ENCODE peak calls at places on chromosomes 3 and 15, in seven cellular contexts. S, K, H, O, E, B and P are unnamed samples.

GRCh38 chr3:126402666-126403302 is 8.1 kb downstream of the CFAP100 start:
- DNase-seq in S (no peak), K (no peak), H (no peak), O (no peak), E (no peak), B (no peak), P (no peak)

GRCh38 chr15:83871808-83872559 is 218.1 kb downstream of the ADAMTSL3 start:
- DNase-seq in S (peak), K (peak), H (peak), O (no peak), E (peak), B (peak), P (peak)

GRCh38 chr15:39534996-39535395 is 45.9 kb upstream of the THBS1 start:
- DNase-seq in S (no peak), K (no peak), H (no peak), O (no peak), E (no peak), B (no peak), P (no peak)

GRCh38 chr3:17135696-17136095 is 250.9 kb downstream of the PLCL2 start:
- DNase-seq in S (no peak), K (no peak), H (no peak), O (no peak), E (no peak), B (no peak), P (no peak)

GRCh38 chr3:122406198-122406597 is 9.7 kb downstream of the WDR5B start:
- DNase-seq in S (no peak), K (no peak), H (no peak), O (no peak), E (no peak), B (no peak), P (no peak)

GRCh38 chr15:60237411-60237810 is 160.4 kb downstream of the ANXA2 start:
- DNase-seq in S (no peak), K (peak), H (no peak), O (no peak), E (no peak), B (no peak), P (no peak)

GRCh38 chr15:95872366-95872771 is 458.1 kb upstream of the NR2F2 start:
- DNase-seq in S (no peak), K (peak), H (peak), O (no peak), E (peak), B (no peak), P (peak)

GRCh38 chr15:34812369-34812768 is 17.0 kb upstream of the ACTC1 start:
- DNase-seq in S (no peak), K (no peak), H (peak), O (no peak), E (peak), B (peak), P (peak)

GRCh38 chr3:71551286-71551919 is 32.1 kb downstream of the FOXP1 start:
- DNase-seq in S (peak), K (no peak), H (peak), O (no peak), E (peak), B (no peak), P (peak)

GRCh38 chr3:5010706-5011554 is 31.7 kb downstream of the BHLHE40 start:
- DNase-seq in S (no peak), K (no peak), H (no peak), O (no peak), E (no peak), B (no peak), P (peak)

GRCh38 chr3:134883697-134884385 is 88.8 kb downstream of the EPHB1 start:
- DNase-seq in S (no peak), K (no peak), H (peak), O (no peak), E (no peak), B (no peak), P (peak)

GRCh38 chr15:84876269-84876668 is 8.2 kb upstream of the SLC28A1 start:
- DNase-seq in S (no peak), K (no peak), H (no peak), O (no peak), E (no peak), B (no peak), P (no peak)

GRCh38 chr3:125163739-125164601 is 48.6 kb downstream of the SLC12A8 start:
- DNase-seq in S (peak), K (peak), H (no peak), O (peak), E (no peak), B (no peak), P (no peak)

GRCh38 chr15:43204016-43204901 is 16.6 kb downstream of the EPB42 start:
- DNase-seq in S (peak), K (peak), H (peak), O (no peak), E (peak), B (peak), P (peak)

GRCh38 chr15:58425185-58425584 is 6.6 kb upstream of the LIPC start:
- DNase-seq in S (no peak), K (peak), H (no peak), O (no peak), E (no peak), B (no peak), P (no peak)

GRCh38 chr3:42157915-42158538 is 66.9 kb downstream of the TRAK1 start:
- DNase-seq in S (no peak), K (no peak), H (no peak), O (no peak), E (no peak), B (no peak), P (no peak)

GRCh38 chr3:4670352-4670751 is 177.2 kb downstream of the ITPR1 start:
- DNase-seq in S (peak), K (no peak), H (no peak), O (no peak), E (peak), B (no peak), P (no peak)

GRCh38 chr15:39127925-39128617 is 452.8 kb upstream of the THBS1 start:
- DNase-seq in S (peak), K (peak), H (peak), O (peak), E (peak), B (peak), P (peak)

GRCh38 chr3:161081675-161082462 is 23.3 kb downstream of the B3GALNT1 start:
- DNase-seq in S (no peak), K (no peak), H (no peak), O (no peak), E (peak), B (no peak), P (no peak)

GRCh38 chr15:38682861-38683260 is 118.2 kb upstream of the RASGRP1 start:
- DNase-seq in S (no peak), K (no peak), H (no peak), O (no peak), E (no peak), B (no peak), P (no peak)

GRCh38 chr15:29089731-29090616 is 179.6 kb downstream of the NSMCE3 start:
- DNase-seq in S (no peak), K (no peak), H (peak), O (no peak), E (peak), B (no peak), P (no peak)

GRCh38 chr3:104916971-104917370 is 449.7 kb upstream of the ALCAM start:
- DNase-seq in S (no peak), K (no peak), H (no peak), O (no peak), E (no peak), B (no peak), P (no peak)

GRCh38 chr3:30161370-30161769 is 445.0 kb upstream of the TGFBR2 start:
- DNase-seq in S (no peak), K (no peak), H (peak), O (no peak), E (peak), B (peak), P (peak)

GRCh38 chr15:60525640-60526039 is 46.7 kb upstream of the ICE2 start:
- DNase-seq in S (no peak), K (no peak), H (no peak), O (no peak), E (peak), B (no peak), P (peak)

GRCh38 chr15:23532019-23532418 is 33.5 kb upstream of the MKRN3 start:
- DNase-seq in S (peak), K (peak), H (no peak), O (peak), E (peak), B (no peak), P (peak)

GRCh38 chr3:89851974-89852621 is 744.7 kb downstream of the EPHA3 start:
- DNase-seq in S (peak), K (peak), H (peak), O (no peak), E (peak), B (no peak), P (no peak)

GRCh38 chr15:40829155-40829554 is 647 bp upstream of the PPP1R14D start:
- DNase-seq in S (no peak), K (no peak), H (no peak), O (no peak), E (no peak), B (no peak), P (no peak)

GRCh38 chr3:40313975-40314860 is 4.7 kb downstream of the EIF1B start:
- DNase-seq in S (no peak), K (peak), H (no peak), O (no peak), E (peak), B (no peak), P (peak)

GRCh38 chr3:42195879-42196330 is 70.1 kb downstream of the CCK start:
- DNase-seq in S (no peak), K (no peak), H (no peak), O (no peak), E (peak), B (no peak), P (no peak)

GRCh38 chr3:126373146-126373613 is 16.0 kb upstream of the KLF15 start:
- DNase-seq in S (no peak), K (no peak), H (no peak), O (no peak), E (no peak), B (no peak), P (no peak)

DNA sequence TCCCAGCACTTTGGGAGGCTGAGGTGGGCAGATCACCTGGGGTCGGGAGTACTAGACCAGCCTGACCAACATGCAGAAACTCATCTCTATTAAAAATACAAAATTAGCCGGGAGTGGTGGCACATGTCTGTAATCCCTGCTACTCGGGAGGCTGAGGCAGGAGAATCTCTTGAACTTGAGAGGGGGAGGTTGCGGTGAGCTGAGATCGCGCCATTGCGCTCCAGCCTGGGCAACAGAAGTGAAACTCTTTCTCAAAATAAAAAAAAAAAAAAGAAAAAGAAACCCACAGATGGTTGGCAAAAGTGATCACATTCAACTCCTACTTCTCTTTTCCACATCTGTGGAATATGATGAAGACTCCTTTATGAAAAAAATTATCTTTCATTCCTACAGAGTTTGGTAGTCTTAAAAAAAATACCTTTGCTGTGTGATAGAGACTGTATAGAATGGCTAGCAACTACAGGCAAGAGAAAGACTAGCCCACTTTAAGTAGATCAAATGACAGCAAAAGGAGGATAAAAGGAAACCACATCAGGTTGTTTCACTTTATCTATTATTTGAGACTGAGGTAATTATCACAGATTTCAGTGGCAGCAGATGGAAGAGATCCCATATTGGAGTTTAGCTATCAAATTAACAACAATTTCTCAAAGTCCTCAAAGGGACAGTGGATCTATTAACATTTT is 172.9 kb upstream of the TSPAN3 start:
- DNase-seq in S (no peak), K (no peak), H (no peak), O (no peak), E (no peak), B (no peak), P (no peak)
- H3K4me3 ChIP-seq in S (no peak), K (no peak), H (no peak), O (no peak), E (no peak), B (no peak), P (no peak)

DNA sequence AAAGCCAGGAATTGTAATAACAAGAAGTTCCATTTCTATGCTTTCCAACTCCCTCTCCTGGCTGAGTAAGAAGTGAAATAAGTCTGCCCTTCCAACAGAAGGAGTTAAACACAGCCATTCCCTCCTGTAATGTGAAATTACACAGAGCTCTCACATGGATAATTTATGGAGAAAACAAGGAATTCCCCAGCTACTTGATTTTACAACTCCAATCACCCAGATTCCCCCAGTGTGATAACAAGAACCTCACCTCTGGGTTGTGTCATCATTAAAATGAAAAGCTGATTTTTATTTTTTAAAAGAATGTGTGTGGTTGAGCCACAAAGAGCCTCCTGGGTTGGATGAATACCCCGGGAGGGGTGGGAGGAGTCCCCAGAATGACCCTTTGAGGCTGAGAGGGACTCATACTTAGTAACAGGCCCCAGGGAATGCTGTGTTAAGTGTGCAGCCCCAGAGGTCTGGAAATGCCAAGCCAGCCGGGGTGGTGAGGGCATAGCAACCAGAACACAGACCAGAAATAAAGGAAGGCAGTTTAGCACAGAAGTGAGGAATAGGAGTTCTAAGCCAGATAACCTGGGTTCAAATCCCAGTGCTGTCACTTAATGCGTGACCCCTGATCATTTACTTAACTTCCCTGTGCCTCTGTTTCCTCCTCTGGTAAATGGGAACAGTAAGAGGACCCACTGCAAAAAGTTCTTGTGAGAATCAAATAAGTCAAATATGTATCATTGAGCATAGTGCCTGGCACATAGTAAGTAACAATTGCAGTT is 124.9 kb upstream of the ARHGEF3 start:
- DNase-seq in S (no peak), K (peak), H (peak), O (no peak), E (peak), B (peak), P (peak)
- TF ChIP-seq CTCF in S (no peak), K (peak), H (no peak), O (no peak), E (peak), B (peak), P (peak)

DNA sequence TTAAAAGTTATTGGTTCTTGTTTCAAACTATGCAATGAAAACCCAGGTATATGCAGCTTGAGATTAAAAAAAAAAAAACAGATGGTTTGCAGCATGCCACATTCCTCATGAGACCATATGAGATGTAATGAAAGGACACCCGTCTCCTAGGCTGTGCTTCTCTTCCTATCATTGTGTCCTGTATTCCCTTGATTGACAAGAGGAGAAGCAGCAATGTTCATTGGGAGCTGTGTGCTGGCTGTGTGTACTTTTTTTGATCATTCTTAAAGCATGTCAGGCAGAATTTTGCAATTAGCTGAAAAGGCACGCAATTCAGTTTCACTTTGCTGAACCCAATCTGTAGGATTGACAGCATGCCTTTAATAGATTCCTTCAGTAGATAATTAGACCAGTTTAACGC is 114.0 kb downstream of the NSUN3 start:
- DNase-seq in S (no peak), K (no peak), H (no peak), O (no peak), E (peak), B (no peak), P (peak)
- H3K4me3 ChIP-seq in S (no peak), K (no peak), H (peak), O (no peak), E (no peak), B (no peak), P (no peak)

DNA sequence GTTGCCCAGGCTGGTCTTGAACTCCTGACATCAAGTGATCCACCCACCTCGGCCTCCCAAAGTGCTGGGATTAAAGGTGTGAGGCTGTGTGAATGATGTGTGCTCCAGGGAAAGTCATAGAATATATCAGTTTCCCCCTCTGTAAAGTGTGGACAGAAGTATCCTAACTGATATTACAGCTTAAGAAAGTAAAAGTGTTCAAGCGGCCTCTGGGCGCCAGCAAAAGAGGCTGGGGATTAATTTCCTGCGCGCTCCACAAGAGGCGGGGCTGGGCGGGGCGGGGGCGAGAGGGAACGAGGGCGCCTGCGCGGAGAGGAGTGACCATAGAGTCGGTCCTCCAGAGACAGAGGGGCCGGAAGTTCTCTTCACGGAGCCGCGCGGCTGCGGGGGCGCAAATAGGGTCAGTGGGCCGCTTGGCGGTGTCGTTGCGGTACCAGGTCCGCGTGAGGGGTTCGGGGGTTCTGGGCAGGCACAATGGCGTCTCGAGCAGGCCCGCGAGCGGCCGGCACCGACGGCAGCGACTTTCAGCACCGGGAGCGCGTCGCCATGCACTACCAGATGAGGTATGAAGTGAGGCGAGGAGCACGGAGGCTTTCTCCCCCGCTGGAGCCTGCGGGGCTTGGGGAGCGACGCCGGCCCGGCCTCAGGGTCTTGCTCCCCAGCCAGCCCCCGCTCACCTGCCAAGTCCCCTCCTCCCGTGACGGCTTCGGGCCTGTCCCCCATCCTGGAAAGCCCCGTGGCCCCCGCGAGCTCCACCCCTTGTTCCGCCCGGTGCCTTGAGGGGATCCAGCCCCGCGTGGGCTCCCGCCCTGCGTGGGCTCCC is at the start of gene JAGN1:
- DNase-seq in S (peak), K (peak), H (peak), O (peak), E (peak), B (peak), P (peak)
- TF ChIP-seq CTCF in S (no peak), K (no peak), H (no peak), O (no peak), E (no peak), B (no peak), P (no peak)

DNA sequence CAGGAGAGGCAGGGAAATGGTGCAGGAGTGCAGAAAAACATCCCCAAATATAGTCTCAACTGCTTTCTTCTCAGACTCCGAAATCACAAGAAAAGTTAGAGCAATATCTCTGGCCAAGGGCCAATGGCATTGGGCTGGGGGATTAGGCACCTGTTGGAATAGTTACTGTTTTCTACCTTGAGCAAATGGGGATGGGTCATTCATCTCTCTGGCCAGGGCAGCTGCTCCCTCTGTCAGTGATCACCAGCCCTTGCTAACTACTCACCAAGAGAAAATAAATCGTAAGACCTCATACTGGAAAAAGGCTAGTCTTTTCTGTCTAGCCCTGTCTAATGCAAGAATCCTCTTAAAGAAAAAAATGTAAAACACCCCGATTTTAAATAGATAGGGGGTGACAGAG is 10.9 kb downstream of the CERS3 start:
- DNase-seq in S (no peak), K (no peak), H (no peak), O (no peak), E (no peak), B (no peak), P (no peak)
- H3K4me3 ChIP-seq in S (no peak), K (no peak), H (no peak), O (no peak), E (no peak), B (no peak), P (no peak)

GRCh38 chr3:150210461-150211110 is 197.5 kb upstream of the TSC22D2 start:
- DNase-seq in S (no peak), K (no peak), H (no peak), O (no peak), E (no peak), B (no peak), P (no peak)
- TF ChIP-seq CTCF in S (no peak), K (no peak), H (no peak), O (no peak), E (no peak), B (no peak), P (no peak)

DNA sequence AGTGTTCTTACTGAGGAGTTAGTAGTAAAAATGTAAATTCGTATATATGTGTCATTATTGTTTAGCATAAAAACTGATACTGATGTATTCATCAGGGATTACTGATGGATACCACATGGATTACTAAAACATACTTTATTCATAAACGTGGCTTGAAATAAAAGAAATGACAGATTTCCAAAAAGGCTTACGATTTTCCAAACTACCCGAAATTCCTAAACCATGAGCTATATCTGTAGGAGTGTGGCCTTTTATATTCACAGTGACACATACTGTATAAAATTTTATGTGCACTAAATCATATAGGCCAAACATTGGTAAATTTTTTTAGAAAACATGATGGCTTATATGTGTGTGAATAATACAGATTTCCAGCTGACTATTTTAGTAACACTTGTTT is 6.9 kb downstream of the TSC22D2 start:
- DNase-seq in S (no peak), K (no peak), H (peak), O (no peak), E (no peak), B (no peak), P (peak)
- H3K4me3 ChIP-seq in S (no peak), K (peak), H (peak), O (peak), E (peak), B (no peak), P (peak)